ENCODE peak calls at places on chromosomes 16 and 17, in eight cellular contexts. V is HCT116, I is H1, K is endothelial cell of umbilical vein, E is SK-N-SH, G is GM12878, B is HepG2, X is K562. U is an unnamed sample.

GRCh38 chr16:3364774-3365427 is 9.2 kb downstream of the OR2C1 start:
- DNase-seq in V (no peak), I (no peak), K (peak; percentile 95), E (peak; percentile 85), G (peak; percentile 50), B (peak; percentile 94), X (no peak), U (no peak)

GRCh38 chr17:56779306-56779705 is 54.4 kb downstream of the C17orf67 start:
- DNase-seq in V (no peak), I (no peak), K (no peak), E (no peak), G (no peak), B (no peak), X (no peak), U (no peak)

GRCh38 chr17:34312080-34312479 is 7.2 kb upstream of the CCL8 start:
- DNase-seq in V (no peak), I (no peak), K (no peak), E (no peak), G (no peak), B (no peak), X (no peak), U (no peak)

GRCh38 chr16:14101415-14101814 is 30.3 kb downstream of the MRTFB start:
- DNase-seq in V (no peak), I (no peak), K (no peak), E (no peak), G (no peak), B (no peak), X (no peak), U (no peak)

GRCh38 chr17:42895185-42895555 is 5.4 kb upstream of the G6PC1 start:
- DNase-seq in V (peak; percentile 8), I (no peak), K (peak; percentile 88), E (no peak), G (no peak), B (no peak), X (no peak), U (no peak)

GRCh38 chr17:43723697-43724359 is 34.8 kb downstream of the SOST start:
- DNase-seq in V (peak; percentile 27), I (no peak), K (no peak), E (no peak), G (no peak), B (peak; percentile 17), X (no peak), U (no peak)

GRCh38 chr17:80649672-80650338 is 105.2 kb downstream of the RPTOR start:
- DNase-seq in V (peak; percentile 63), I (peak; percentile 73), K (peak; percentile 55), E (peak; percentile 79), G (no peak), B (peak; percentile 77), X (peak; percentile 54), U (no peak)

GRCh38 chr17:2770129-2770528 is 20.7 kb upstream of the CCDC92B start:
- DNase-seq in V (no peak), I (no peak), K (no peak), E (no peak), G (no peak), B (no peak), X (no peak), U (no peak)

GRCh38 chr17:2195729-2196128 is 107.9 kb downstream of the SMG6 start:
- DNase-seq in V (no peak), I (no peak), K (no peak), E (no peak), G (peak; percentile 73), B (no peak), X (no peak), U (no peak)

DNA sequence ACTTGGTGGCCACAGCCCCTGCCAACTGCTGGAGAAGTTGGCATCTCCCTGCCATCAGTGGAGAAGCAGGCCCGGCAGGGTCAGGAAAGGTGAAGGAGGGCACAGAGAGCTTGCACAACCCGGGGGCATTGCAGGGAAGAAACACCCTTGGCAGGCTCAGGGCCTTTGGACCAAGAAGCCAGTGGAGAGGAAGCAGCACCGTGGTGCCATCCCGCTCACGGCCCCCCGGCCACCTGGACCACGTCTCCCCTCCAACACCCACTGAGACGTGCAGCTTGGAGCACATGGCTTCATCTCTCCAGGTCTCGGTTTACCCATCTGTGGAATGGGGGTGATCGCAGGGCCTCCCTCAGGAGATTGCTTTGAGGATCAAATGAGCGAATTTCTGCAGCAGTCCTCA is 158.1 kb downstream of the RBFOX3 start:
- DNase-seq in V (no peak), I (no peak), K (no peak), E (no peak), G (no peak), B (no peak), X (no peak), U (no peak)
- TF ChIP-seq POLR2AphosphoS5 in V (no peak), I (no peak), K (no peak), E (no peak), G (no peak), B (no peak), X (no peak), U (no peak)

DNA sequence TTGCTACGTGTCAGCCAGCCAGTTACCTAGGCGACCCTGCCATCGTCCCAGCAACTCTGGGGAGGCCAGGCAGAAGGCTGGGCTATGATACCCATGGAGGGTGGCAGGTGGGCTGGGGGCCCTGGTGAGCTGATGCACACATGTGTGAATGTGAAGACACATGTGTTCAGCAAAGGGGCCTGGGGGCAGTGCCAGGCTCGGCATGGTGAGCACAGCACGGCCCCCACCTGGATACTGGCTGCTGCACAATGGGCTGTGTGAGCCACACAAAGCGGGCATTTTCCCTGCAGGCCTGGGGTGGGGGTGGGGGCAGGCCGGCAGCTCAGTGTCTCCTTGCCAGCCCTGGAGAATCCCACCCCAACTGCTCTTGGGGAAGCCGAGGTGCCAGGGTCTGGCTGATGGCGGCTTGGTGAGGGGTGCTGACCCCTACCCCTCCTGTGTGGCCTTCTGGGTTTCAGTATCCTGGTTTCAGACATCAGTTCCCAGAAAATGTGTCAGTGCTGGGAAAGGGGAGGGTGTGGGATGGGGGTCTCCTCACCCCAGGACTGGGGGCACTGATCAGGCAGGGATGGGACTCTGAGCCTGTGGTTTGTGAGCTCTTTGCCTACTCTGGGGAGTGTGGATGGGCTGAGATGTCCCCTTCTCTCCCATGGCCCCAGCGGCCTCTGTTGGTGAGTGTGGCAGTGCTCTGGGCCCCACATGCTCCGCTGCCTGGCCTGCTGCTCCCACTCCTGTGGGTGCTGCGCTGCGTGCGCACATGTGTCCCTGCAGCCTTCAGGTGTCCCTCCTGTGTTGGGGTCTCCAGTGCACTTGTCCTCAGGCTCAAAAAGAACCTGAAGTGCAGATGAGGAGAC is 5.1 kb downstream of the LLGL1 start:
- DNase-seq in V (no peak), I (no peak), K (no peak), E (no peak), G (no peak), B (no peak), X (no peak), U (no peak)
- H3K9ac ChIP-seq in V (no peak overlapping the region), I (no peak overlapping the region), K (no peak overlapping the region), E (no peak overlapping the region), G (no peak overlapping the region), B (no peak overlapping the region), X (no peak overlapping the region), U (no peak overlapping the region)

DNA sequence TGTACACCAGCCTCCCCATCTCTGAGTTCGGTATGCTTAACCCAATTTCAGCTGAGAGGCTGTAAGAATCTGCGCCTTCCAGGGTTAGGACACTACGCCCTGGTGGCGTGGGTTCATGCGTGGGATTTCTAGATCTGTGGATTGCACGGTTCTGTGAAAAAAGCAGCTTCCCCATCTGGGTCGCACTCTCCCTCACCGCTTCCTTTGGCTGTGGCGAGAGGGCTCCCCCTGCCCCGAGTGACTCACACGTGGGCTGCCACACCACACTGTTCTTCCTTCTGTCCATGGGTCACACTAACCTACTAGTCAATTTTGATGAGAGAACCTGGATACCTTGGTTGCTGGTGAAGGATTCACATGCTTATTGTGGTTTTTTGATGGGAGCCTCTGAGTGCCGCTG is 256.0 kb upstream of the MAF start:
- DNase-seq in V (no peak), I (no peak), K (no peak), E (no peak), G (no peak), B (no peak), X (no peak), U (no peak)
- H3K9me3 ChIP-seq in V (peaks cover 41% of the 10 kb centered on the region), I (no peaks in the 10 kb centered on the region), K (peaks cover 8% of the 10 kb centered on the region), E (no peaks in the 10 kb centered on the region), G (no peaks in the 10 kb centered on the region), B (peaks cover 48% of the 10 kb centered on the region), X (peaks cover 22% of the 10 kb centered on the region), U (no peaks in the 10 kb centered on the region)

DNA sequence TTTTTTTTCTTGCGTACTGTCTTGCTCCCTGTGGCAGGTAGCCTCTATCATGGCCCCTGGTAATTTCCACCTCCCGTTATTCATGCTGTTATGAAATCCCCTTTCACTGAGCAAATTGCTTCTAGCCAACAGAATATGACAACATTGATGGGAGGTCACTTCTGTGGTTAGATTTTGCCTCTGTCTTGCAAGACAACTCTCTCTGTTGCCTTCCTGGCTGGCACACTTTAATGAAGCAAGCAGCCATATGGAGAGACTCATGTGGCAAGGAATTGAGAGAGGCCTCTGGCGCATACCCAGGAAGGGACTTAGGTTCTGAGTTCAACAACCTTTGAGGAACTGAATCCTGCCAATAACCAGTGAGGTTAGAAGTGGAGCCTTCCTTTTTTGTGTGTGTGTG is 51.8 kb upstream of the GPRC5B start:
- DNase-seq in V (no peak), I (no peak), K (no peak), E (no peak), G (no peak), B (no peak), X (no peak), U (no peak)
- TF ChIP-seq POLR2AphosphoS5 in V (no peak), I (no peak), K (no peak), E (no peak), G (no peak), B (no peak), X (no peak), U (no peak)

U was measured in SK-N-MC.